ENCODE peak calls at places on chromosomes 2 and 18, in four cellular contexts. V, Y, J and D are unnamed samples. For H3K4me1 and H3K9me3, the result is how much of the 10 kb centered on the place peaks cover.

GRCh38 chr2:100073110-100073509 is 69.3 kb downstream of the AFF3 start:
- DNase-seq in J (peak), Y (no peak), V (no peak), D (no peak)

GRCh38 chr2:981759-982158 is 31.1 kb downstream of the SNTG2 start:
- DNase-seq in V (no peak), Y (no peak), J (no peak), D (no peak)

GRCh38 chr18:4403836-4404235 is 51.3 kb downstream of the DLGAP1 start:
- DNase-seq in J (no peak), V (no peak), Y (no peak), D (no peak)

GRCh38 chr18:13455960-13456471 is 237.5 kb downstream of the LDLRAD4 start:
- DNase-seq in Y (no peak), V (peak), J (no peak), D (no peak)

GRCh38 chr2:102141915-102142828 is at the start of gene IL1R1:
- DNase-seq in V (peak), Y (peak), J (peak), D (no peak)

GRCh38 chr2:152421521-152422367 is 86.8 kb downstream of the FMNL2 start:
- DNase-seq in Y (peak), J (no peak), V (no peak), D (no peak)

GRCh38 chr2:71685073-71685848 is 231.9 kb downstream of the DYSF start:
- DNase-seq in J (no peak), Y (no peak), V (no peak), D (no peak)

GRCh38 chr2:177161741-177162440 is 50.7 kb upstream of the HNRNPA3 start:
- DNase-seq in V (no peak), Y (peak), J (no peak), D (peak)

GRCh38 chr2:174259981-174260380 is 11.6 kb upstream of the OLA1 start:
- DNase-seq in Y (peak), J (no peak), V (no peak), D (no peak)

GRCh38 chr2:109260886-109261700 is 132.1 kb downstream of the SH3RF3 start:
- DNase-seq in J (no peak), Y (no peak), V (peak), D (no peak)

GRCh38 chr2:152297715-152298114 is 37.3 kb upstream of the FMNL2 start:
- DNase-seq in Y (no peak), J (no peak), V (no peak), D (no peak)

GRCh38 chr18:37965572-37965970 is 400.0 kb upstream of the CELF4 start:
- DNase-seq in Y (no peak), V (no peak), J (no peak), D (no peak)

GRCh38 chr2:128403814-128404708 is 85.4 kb upstream of the HS6ST1 start:
- DNase-seq in Y (no peak), V (no peak), J (no peak), D (no peak)

GRCh38 chr2:151716721-151717120 is 17.6 kb downstream of the NEB start:
- DNase-seq in J (no peak), Y (no peak), V (no peak), D (no peak)

GRCh38 chr18:36899289-36899688 is 70.4 kb downstream of the KIAA1328 start:
- DNase-seq in J (no peak), Y (peak), V (no peak), D (no peak)

GRCh38 chr2:40168032-40168431 is 283.9 kb downstream of the SLC8A1 start:
- DNase-seq in J (no peak), V (no peak), Y (no peak), D (no peak)

GRCh38 chr2:150686391-150686790 is 198.9 kb upstream of the RND3 start:
- DNase-seq in J (no peak), V (no peak), Y (peak), D (no peak)

GRCh38 chr2:139225961-139226360 is 445.8 kb upstream of the NXPH2 start:
- DNase-seq in V (no peak), J (no peak), Y (no peak), D (no peak)

GRCh38 chr2:241061275-241061674 is 40.8 kb downstream of the MTERF4 start:
- DNase-seq in J (no peak), V (no peak), Y (peak), D (no peak)

GRCh38 chr2:206443735-206444527 is 599 bp downstream of the ADAM23 start:
- DNase-seq in J (peak), V (peak), Y (peak), D (peak)

GRCh38 chr18:78962098-78962497 is 17.5 kb upstream of the SALL3 start:
- DNase-seq in Y (no peak), J (no peak), V (no peak), D (no peak)

GRCh38 chr2:44753552-44754285 is 187.8 kb upstream of the SIX3 start:
- DNase-seq in J (no peak), Y (peak), V (no peak), D (no peak)

GRCh38 chr2:122341007-122341406 is 585.6 kb downstream of the TSN start:
- DNase-seq in V (no peak), J (no peak), Y (no peak), D (no peak)

GRCh38 chr2:190216829-190217228 is 102.8 kb downstream of the HIBCH start:
- DNase-seq in V (peak), Y (no peak), J (peak), D (no peak)

GRCh38 chr18:7733642-7734041 is 166.5 kb downstream of the PTPRM start:
- DNase-seq in V (peak), Y (peak), J (no peak), D (no peak)

GRCh38 chr18:30489890-30490643 is 552.5 kb downstream of the DSC3 start:
- DNase-seq in Y (no peak), V (no peak), J (no peak), D (no peak)

DNA sequence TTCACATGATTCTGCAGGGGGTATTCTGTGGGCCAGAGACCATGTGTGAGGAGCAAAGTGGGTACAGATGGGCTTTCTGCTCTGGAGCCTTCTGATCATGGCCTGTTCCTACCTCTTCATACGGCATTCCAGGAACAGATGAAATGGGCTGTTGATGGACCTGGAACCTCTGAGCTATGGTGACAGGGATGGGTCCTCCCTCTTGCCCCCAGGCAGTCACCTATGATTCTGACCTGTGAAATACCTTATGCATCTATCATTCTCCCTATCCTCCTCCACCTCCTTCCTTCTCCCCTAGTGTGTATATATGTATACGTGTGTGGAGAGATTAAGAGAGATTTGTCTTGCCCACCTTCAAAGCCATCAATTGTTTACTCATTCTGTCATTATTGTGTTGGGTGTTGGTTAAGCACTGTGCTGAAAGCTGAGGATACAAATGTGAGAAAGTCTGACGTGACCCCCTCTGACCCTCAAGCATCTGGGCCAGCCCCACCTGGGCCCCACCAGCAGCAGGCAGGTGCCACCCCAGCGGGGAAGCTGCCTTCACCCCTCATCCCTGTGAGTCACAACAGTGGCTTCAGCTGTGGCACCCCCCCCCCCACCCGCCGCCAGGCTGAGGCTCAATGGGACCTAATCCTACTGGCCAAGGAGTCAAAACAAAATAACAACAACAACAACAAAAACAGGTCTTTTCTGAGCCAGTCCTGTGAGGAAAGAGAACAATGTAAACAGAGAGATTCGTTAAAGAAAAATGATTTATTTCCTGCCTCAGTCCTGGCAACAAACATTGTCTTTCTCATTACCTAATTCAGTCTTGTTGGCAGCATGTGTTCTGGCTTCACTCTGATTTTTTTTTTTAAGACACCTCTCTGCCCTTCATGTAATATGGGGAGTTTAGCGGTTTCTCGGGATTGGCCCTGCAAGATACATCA is 103.8 kb upstream of the CDC42EP3 start:
- DNase-seq in Y (peak), V (no peak), J (no peak), D (no peak)
- H3K4me1 ChIP-seq in Y (under half), V (under half), J (under half), D (under half)

DNA sequence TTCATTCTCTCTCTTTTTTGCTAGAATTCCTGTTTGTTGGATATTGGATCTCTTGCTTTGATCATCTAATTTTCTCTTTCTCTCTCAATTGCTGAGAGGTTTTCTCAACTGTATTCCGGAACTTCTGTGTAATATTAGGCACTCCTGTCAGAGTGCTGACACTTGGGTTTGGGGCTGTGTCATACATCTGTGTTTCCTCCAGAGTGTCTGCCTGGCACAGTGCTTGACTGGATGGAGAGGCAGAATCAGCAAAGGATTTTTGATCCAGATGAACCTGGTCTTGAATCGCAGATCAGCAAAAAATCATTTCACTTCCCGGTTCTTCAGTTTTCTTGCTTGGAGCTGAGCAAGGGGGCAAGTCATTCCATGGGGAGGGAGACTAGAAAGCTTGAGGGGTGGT is 87.7 kb upstream of the CXCR4 start:
- DNase-seq in Y (no peak), V (no peak), J (no peak), D (no peak)
- H3K9me3 ChIP-seq in Y (under half), V (under half), J (under half), D (under half)

DNA sequence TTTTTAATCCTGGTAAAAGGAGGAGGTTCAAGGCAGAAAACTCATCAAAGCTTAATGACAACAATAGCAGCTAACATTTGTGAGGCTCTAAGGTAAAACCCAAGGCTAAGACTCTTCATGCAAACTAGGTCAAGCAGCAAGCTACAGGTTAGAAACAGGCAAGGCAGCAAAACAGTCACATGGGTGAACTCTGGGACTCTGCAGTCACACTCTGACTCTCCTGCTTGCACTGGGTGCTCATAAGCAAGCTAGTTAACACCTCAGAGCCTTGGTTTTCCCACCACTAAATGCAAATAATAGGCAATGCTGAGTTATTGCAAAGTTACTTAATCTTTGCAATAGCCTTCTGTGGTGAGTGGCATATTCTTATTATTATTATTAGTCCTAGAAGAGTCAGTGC is 8.0 kb downstream of the IL1RN start:
- DNase-seq in J (no peak), V (no peak), Y (no peak), D (no peak)
- H3K4me1 ChIP-seq in J (under half), V (under half), Y (under half), D (under half)

DNA sequence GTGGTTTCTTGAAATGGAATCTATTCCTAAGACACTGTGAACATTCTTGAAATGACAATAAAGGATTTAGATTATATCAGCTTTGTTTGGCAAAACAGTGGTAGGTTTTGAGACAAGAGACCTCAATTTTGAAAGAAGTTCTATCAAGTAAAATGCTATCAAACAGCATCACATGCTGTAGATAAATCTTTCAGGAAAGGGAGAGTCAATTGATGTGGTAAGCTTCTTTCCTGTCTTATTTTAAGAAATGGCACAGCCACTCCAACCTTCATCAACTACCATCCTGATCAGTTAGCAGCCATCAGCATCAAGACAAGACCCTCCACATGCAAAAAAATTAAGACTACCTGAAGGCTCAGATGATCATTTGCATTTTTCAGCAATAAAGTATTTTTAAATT is 495.4 kb downstream of the TRIB2 start:
- DNase-seq in Y (no peak), J (no peak), V (no peak), D (no peak)
- H3K9me3 ChIP-seq in Y (under half), J (under half), V (under half), D (under half)

GRCh38 chr18:48581941-48582340 is 43.1 kb downstream of the CTIF start:
- DNase-seq in J (no peak), Y (no peak), V (no peak), D (no peak)

GRCh38 chr18:48581206-48581605 is 42.4 kb downstream of the CTIF start:
- DNase-seq in J (no peak), V (no peak), Y (no peak), D (no peak)

GRCh38 chr18:48582946-48583345 is 44.1 kb downstream of the CTIF start:
- DNase-seq in Y (no peak), J (no peak), V (no peak), D (no peak)

GRCh38 chr18:48580782-48581181 is 42.0 kb downstream of the CTIF start:
- DNase-seq in V (peak), Y (no peak), J (no peak), D (no peak)

DNA sequence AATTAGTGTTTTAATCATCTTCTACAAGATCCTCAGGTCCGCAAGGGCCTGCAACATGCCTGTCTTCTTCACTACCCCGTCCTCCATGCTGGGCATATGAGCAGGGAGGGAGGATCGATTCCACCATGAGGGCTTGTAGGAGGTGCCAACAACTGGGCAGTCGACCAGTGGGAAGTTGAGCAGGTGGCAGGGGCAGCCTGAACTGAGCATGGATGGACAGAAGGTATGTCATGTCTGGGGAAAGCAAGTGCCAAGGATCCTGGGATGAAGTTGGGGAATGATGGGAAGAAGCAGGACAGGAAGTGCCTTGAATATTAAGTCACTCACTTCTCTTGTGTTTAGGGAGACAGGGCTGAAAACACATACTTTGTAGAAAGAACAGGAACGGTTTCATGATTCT is 44.7 kb downstream of the CTIF start:
- DNase-seq in J (no peak), Y (no peak), V (no peak), D (no peak)
- H3K4me1 ChIP-seq in J (half or more), Y (under half), V (under half), D (under half)

GRCh38 chr18:14969507-14969906 is 221.5 kb downstream of the ANKRD30B start:
- DNase-seq in Y (no peak), V (no peak), J (no peak), D (no peak)
- H3K9me3 ChIP-seq in Y (under half), V (half or more), J (under half), D (under half)

DNA sequence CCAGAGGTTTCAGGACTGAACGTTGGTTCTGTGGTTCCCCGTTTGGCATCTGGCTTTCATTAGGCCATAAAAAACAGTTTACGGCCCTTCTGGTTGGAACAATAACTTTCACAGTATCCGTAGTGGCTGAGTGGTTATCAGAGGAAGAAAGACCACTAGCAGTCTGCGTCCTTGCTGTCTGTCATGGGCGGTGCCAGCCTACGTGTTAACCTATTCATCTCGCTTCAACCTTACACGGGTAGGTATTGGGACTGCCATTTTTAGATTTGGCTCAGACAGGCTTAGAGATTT is 42.6 kb upstream of the ROCK2 start:
- DNase-seq in J (no peak), Y (no peak), V (no peak), D (no peak)
- H3K4me1 ChIP-seq in J (under half), Y (under half), V (under half), D (under half)

DNA sequence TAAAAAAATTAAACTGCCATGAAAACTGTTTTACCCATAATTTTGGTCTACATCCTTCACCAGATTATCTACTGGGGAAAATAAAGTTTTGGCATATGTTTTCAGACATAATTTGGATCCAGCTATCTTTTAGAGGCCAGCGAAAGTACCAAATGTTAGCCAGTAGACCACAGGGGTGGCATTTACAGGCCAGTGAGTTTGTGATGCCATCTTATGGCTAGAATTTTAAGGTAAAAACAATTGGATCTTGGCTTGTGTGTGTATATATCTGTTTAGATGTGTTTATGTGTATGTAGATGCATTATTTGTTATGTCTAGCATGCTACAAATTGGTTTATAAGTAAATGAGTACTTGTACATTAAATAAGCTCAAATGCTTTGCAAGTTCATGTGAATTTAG is 322.6 kb downstream of the ASXL3 start:
- DNase-seq in Y (no peak), J (no peak), V (no peak), D (no peak)
- H3K9me3 ChIP-seq in Y (under half), J (under half), V (under half), D (under half)